ENCODE peak calls at places on chromosomes 7 and 10, in six cellular contexts. G is amygdala; T is stimulated activated CD4-positive, alpha-beta T cell treated with anti-CD3 and anti-CD28 coated beads, Interleukin-15, amount 100 ng/mL, for 24 hours; I is DMS153; V is GM23248; O is heart right ventricle. J is an unnamed sample.

GRCh38 chr10:102245932-102246251 is 560 bp downstream of the GBF1 start:
- DNase-seq in T (no peak), I (no peak), O (no peak), V (peak), G (no peak), J (no peak)

GRCh38 chr10:47076949-47077348 is 165.7 kb downstream of the PTPN20 start:
- DNase-seq in V (peak), T (peak), I (no peak), O (no peak), G (no peak), J (no peak)

GRCh38 chr10:133173860-133174523 is 14.0 kb downstream of the KNDC1 start:
- DNase-seq in T (no peak), I (no peak), V (no peak), G (no peak), O (no peak), J (no peak)

GRCh38 chr10:67808706-67809105 is 29.3 kb downstream of the DNAJC12 start:
- DNase-seq in T (no peak), G (no peak), V (no peak), I (no peak), O (no peak), J (no peak)

GRCh38 chr10:28375399-28376354 is 72.8 kb upstream of the MPP7 start:
- DNase-seq in T (no peak), O (no peak), G (no peak), V (peak), I (no peak), J (no peak)

GRCh38 chr7:33395340-33395739 is 266.0 kb downstream of the BBS9 start:
- DNase-seq in O (no peak), G (no peak), I (peak), V (no peak), T (no peak), J (no peak)

GRCh38 chr10:78726171-78726570 is 342.6 kb upstream of the ZMIZ1 start:
- DNase-seq in O (no peak), G (no peak), V (no peak), T (no peak), I (no peak), J (no peak)

GRCh38 chr10:125084191-125085186 is 75.9 kb downstream of the CTBP2 start:
- DNase-seq in O (peak), I (peak), G (no peak), V (peak), T (no peak), J (peak)

GRCh38 chr7:117230276-117231046 is 92.4 kb downstream of the WNT2 start:
- DNase-seq in G (no peak), T (no peak), V (peak), I (no peak), O (no peak), J (no peak)

GRCh38 chr10:58335306-58336005 is 650 bp downstream of the UBE2D1 start:
- DNase-seq in G (peak), O (peak), V (peak), T (peak), I (no peak), J (peak)

GRCh38 chr10:77620731-77621130 is 16.9 kb downstream of the KCNMA1 start:
- DNase-seq in I (no peak), O (no peak), G (no peak), V (peak), T (no peak), J (no peak)

J was measured in left cardiac atrium.